ENCODE peak calls at places on chromosome 12, in ten cellular contexts. V is NB4, T is A549, H is brain microvascular endothelial cell, K is mucosa of descending colon, O is Panc1, N is RWPE1, W is psoas muscle, P is H9, U is glutamatergic neuron. R is an unnamed sample.
A peak's percentile ranks its signal among the peaks of the same experiment; 100 is the strongest.

GRCh38 chr12:121085113-121085841 is 46.2 kb upstream of the OASL start:
- DNase-seq in P (no peak), W (no peak), H (no peak), T (no peak), V (no peak), K (no peak), O (no peak), U (no peak), N (no peak), R (no peak)

GRCh38 chr12:38904932-38905479 is 385 bp downstream of the CPNE8 start:
- DNase-seq in P (peak; percentile 93), T (peak; percentile 94), K (peak; percentile 85), W (peak; percentile 85), V (peak; percentile 14), U (peak; percentile 25), O (peak; percentile 75), N (peak; percentile 85), H (peak; percentile 10), R (peak; percentile 73)

GRCh38 chr12:1174659-1175058 is 183.6 kb downstream of the ERC1 start:
- DNase-seq in N (no peak), O (no peak), P (no peak), H (no peak), W (no peak), T (no peak), V (no peak), U (no peak), K (no peak), R (no peak)

GRCh38 chr12:5262450-5262849 is 169.5 kb upstream of the NTF3 start:
- DNase-seq in O (no peak), N (no peak), V (no peak), K (no peak), P (no peak), U (no peak), T (no peak), W (no peak), H (peak; percentile 13), R (no peak)

GRCh38 chr12:26691234-26691970 is 141.6 kb downstream of the ITPR2 start:
- DNase-seq in T (peak; percentile 84), H (peak; percentile 97), W (no peak), P (peak; percentile 83), V (peak; percentile 95), O (peak; percentile 95), N (peak; percentile 86), K (no peak), U (peak; percentile 12), R (no peak)

GRCh38 chr12:62799126-62799736 is 135.7 kb downstream of the PPM1H start:
- DNase-seq in V (peak; percentile 81), W (no peak), H (peak; percentile 76), K (peak; percentile 87), P (peak; percentile 84), U (peak; percentile 70), N (peak; percentile 56), T (peak; percentile 83), O (peak; percentile 63), R (peak; percentile 57)

GRCh38 chr12:75933136-75933535 is 98.4 kb downstream of the PHLDA1 start:
- DNase-seq in U (no peak), W (no peak), P (no peak), T (peak; percentile 89), N (peak; percentile 55), H (peak; percentile 77), O (no peak), K (no peak), V (peak; percentile 33), R (no peak)

GRCh38 chr12:108098374-108098773 is 30.7 kb upstream of the WSCD2 start:
- DNase-seq in W (no peak), P (no peak), V (no peak), K (no peak), O (no peak), H (no peak), N (no peak), U (no peak), T (no peak), R (no peak)

GRCh38 chr12:119593578-119594398 is at the start of gene TMEM233:
- DNase-seq in H (no peak), O (no peak), N (no peak), U (peak; percentile 69), V (no peak), P (peak; percentile 67), T (no peak), K (no peak), W (peak; percentile 69), R (no peak)

GRCh38 chr12:103879878-103880277 is 38.8 kb upstream of the NT5DC3 start:
- DNase-seq in U (no peak), K (no peak), N (no peak), O (no peak), T (no peak), W (no peak), P (no peak), H (no peak), V (no peak), R (no peak)

GRCh38 chr12:21934173-21934572 is 7.1 kb downstream of the ABCC9 start:
- DNase-seq in V (no peak), U (no peak), H (no peak), K (no peak), P (no peak), O (no peak), N (no peak), W (no peak), T (no peak), R (no peak)

GRCh38 chr12:122421815-122422737 is at the start of gene CLIP1:
- DNase-seq in T (peak; percentile 79), V (peak; percentile 84), H (peak; percentile 42), N (no peak), K (peak; percentile 63), O (no peak), U (peak; percentile 80), W (peak; percentile 80), P (peak; percentile 72), R (no peak)

GRCh38 chr12:123726962-123727361 is 14.8 kb downstream of the ATP6V0A2 start:
- DNase-seq in O (no peak), T (no peak), P (no peak), N (no peak), K (no peak), H (no peak), V (no peak), U (no peak), W (no peak), R (no peak)

GRCh38 chr12:106233011-106233410 is 14.8 kb downstream of the CKAP4 start:
- DNase-seq in V (no peak), T (no peak), N (no peak), W (no peak), O (no peak), H (no peak), U (no peak), P (no peak), K (no peak), R (no peak)
- TF ChIP-seq CTCF in V (no peak), T (no peak), N (no peak), W (no peak), O (no peak), H (no peak), U (no peak), P (no peak), K (no peak), R (no peak)

GRCh38 chr12:67222302-67222701 is 46.9 kb upstream of the CAND1 start:
- DNase-seq in O (no peak), T (peak; percentile 38), V (peak; percentile 15), P (no peak), N (peak; percentile 23), U (no peak), K (no peak), W (no peak), H (peak; percentile 33), R (no peak)
- TF ChIP-seq CTCF in O (peak; percentile 64), T (peak; percentile 28), V (no peak), P (peak; percentile 72), N (peak; percentile 35), U (peak; percentile 51), K (no peak), W (no peak), H (peak; percentile 62), R (no peak)

GRCh38 chr12:66901136-66901932 is 222.5 kb upstream of the GRIP1 start:
- DNase-seq in H (no peak), U (no peak), O (no peak), N (no peak), V (peak; percentile 7), T (no peak), P (no peak), K (peak; percentile 16), W (no peak), R (no peak)

GRCh38 chr12:66905201-66905600 is 226.3 kb upstream of the GRIP1 start:
- DNase-seq in V (no peak), P (no peak), U (no peak), N (peak; percentile 8), W (no peak), O (no peak), K (no peak), H (no peak), T (no peak), R (no peak)

GRCh38 chr12:66900616-66901015 is 221.7 kb upstream of the GRIP1 start:
- DNase-seq in N (no peak), O (no peak), K (no peak), U (no peak), W (no peak), T (no peak), P (no peak), H (no peak), V (no peak), R (no peak)

GRCh38 chr12:66902020-66902419 is 223.1 kb upstream of the GRIP1 start:
- DNase-seq in W (no peak), U (no peak), V (no peak), K (no peak), H (no peak), T (no peak), N (no peak), O (no peak), P (no peak), R (no peak)

GRCh38 chr12:66903782-66904396 is 225.0 kb upstream of the GRIP1 start:
- DNase-seq in V (no peak), W (no peak), T (no peak), O (no peak), K (no peak), H (no peak), P (no peak), N (peak; percentile 5), U (no peak), R (no peak)
- TF ChIP-seq CTCF in V (peak; percentile 6), W (no peak), T (peak; percentile 24), O (no peak), K (no peak), H (no peak), P (no peak), N (no peak), U (no peak), R (no peak)

GRCh38 chr12:53502331-53502730 is 1.2 kb downstream of the TARBP2 start:
- DNase-seq in O (no peak), W (no peak), K (no peak), N (no peak), V (no peak), P (no peak), H (no peak), T (no peak), U (no peak), R (no peak)

GRCh38 chr12:53505086-53505485 is 2.2 kb downstream of the NPFF start:
- DNase-seq in U (no peak), P (no peak), W (peak; percentile 56), O (no peak), V (no peak), K (no peak), H (no peak), T (no peak), N (no peak), R (no peak)

GRCh38 chr12:53502983-53503728 is 2.1 kb downstream of the TARBP2 start:
- DNase-seq in N (no peak), K (no peak), H (no peak), V (no peak), U (no peak), T (no peak), W (no peak), O (no peak), P (no peak), R (no peak)

GRCh38 chr12:53505555-53506449 is 1.5 kb downstream of the NPFF start:
- DNase-seq in W (no peak), O (no peak), T (no peak), V (no peak), N (no peak), K (no peak), U (no peak), P (no peak), H (no peak), R (no peak)

GRCh38 chr12:53504004-53504920 is 3.0 kb downstream of the NPFF start:
- DNase-seq in N (no peak), K (no peak), T (no peak), V (no peak), U (no peak), H (no peak), P (no peak), W (no peak), O (no peak), R (no peak)
- TF ChIP-seq CTCF in N (no peak), K (no peak), T (no peak), V (no peak), U (no peak), H (no peak), P (no peak), W (no peak), O (no peak), R (no peak)